ENCODE peak calls at places on chromosomes 5 and 9, in four cellular contexts. One of them, this sample, is unnamed.

GRCh38 chr9:120482424-120483186 is 97.4 kb downstream of the CDK5RAP2 start:
- DNase-seq in heart left ventricle: no peak
- DNase-seq in fibroblast of the aortic adventitia: no peak
- DNase-seq in endothelial cell: no peak
- DNase-seq in this sample: no peak

GRCh38 chr9:133888048-133888778 is 103.9 kb downstream of the VAV2 start:
- DNase-seq in heart left ventricle: no peak
- DNase-seq in fibroblast of the aortic adventitia: no peak
- DNase-seq in endothelial cell: no peak
- DNase-seq in this sample: peak

GRCh38 chr5:67809589-67809988 is 406.0 kb upstream of the PIK3R1 start:
- DNase-seq in heart left ventricle: no peak
- DNase-seq in fibroblast of the aortic adventitia: no peak
- DNase-seq in endothelial cell: no peak
- DNase-seq in this sample: no peak

GRCh38 chr9:97688654-97689053 is 8.5 kb downstream of the XPA start:
- DNase-seq in heart left ventricle: no peak
- DNase-seq in fibroblast of the aortic adventitia: no peak
- DNase-seq in endothelial cell: no peak
- DNase-seq in this sample: no peak

GRCh38 chr5:171162602-171163001 is 146.4 kb upstream of the TLX3 start:
- DNase-seq in heart left ventricle: no peak
- DNase-seq in fibroblast of the aortic adventitia: no peak
- DNase-seq in endothelial cell: peak
- DNase-seq in this sample: no peak

GRCh38 chr5:114411380-114411931 is 49.6 kb downstream of the KCNN2 start:
- DNase-seq in heart left ventricle: no peak
- DNase-seq in fibroblast of the aortic adventitia: no peak
- DNase-seq in endothelial cell: no peak
- DNase-seq in this sample: no peak

GRCh38 chr5:154737667-154738320 is 17.4 kb upstream of the LARP1 start:
- DNase-seq in heart left ventricle: no peak
- DNase-seq in fibroblast of the aortic adventitia: peak
- DNase-seq in endothelial cell: no peak
- DNase-seq in this sample: no peak

GRCh38 chr5:132049559-132049958 is 10.9 kb upstream of the IL3 start:
- DNase-seq in heart left ventricle: no peak
- DNase-seq in fibroblast of the aortic adventitia: no peak
- DNase-seq in endothelial cell: no peak
- DNase-seq in this sample: no peak

GRCh38 chr9:108205276-108205675 is 650.5 kb downstream of the ACTL7B start:
- DNase-seq in heart left ventricle: no peak
- DNase-seq in fibroblast of the aortic adventitia: no peak
- DNase-seq in endothelial cell: no peak
- DNase-seq in this sample: no peak

GRCh38 chr9:120928720-120929389 is 2.3 kb upstream of the TRAF1 start:
- DNase-seq in heart left ventricle: peak
- DNase-seq in fibroblast of the aortic adventitia: peak
- DNase-seq in endothelial cell: peak
- DNase-seq in this sample: peak

GRCh38 chr9:68975644-68976043 is 38.3 kb downstream of the PRKACG start:
- DNase-seq in heart left ventricle: no peak
- DNase-seq in fibroblast of the aortic adventitia: no peak
- DNase-seq in endothelial cell: no peak
- DNase-seq in this sample: no peak

GRCh38 chr9:34403554-34404380 is 27.1 kb upstream of the MYORG start:
- DNase-seq in heart left ventricle: peak
- DNase-seq in fibroblast of the aortic adventitia: peak
- DNase-seq in endothelial cell: peak
- DNase-seq in this sample: peak